ENCODE peak calls at places on chromosomes 6 and 20, in four cellular contexts. W is cardiac muscle cell, N is progenitor cell of endocrine pancreas, H is upper lobe of right lung. F is an unnamed sample.

GRCh38 chr6:164185342-164185920 is 770.9 kb downstream of the QKI start:
- DNase-seq in W (no peak), N (no peak), H (no peak), F (no peak)

GRCh38 chr20:4638826-4639225 is 82.9 kb upstream of the PRND start:
- DNase-seq in W (no peak), N (no peak), H (no peak), F (no peak)

GRCh38 chr6:28884423-28885148 is 39.2 kb downstream of the TRIM27 start:
- DNase-seq in W (no peak), N (no peak), H (no peak), F (no peak)

GRCh38 chr6:31620586-31621319 is at the start of gene PRRC2A:
- DNase-seq in W (peak), N (peak), H (peak), F (no peak)

GRCh38 chr6:10177703-10178102 is 237.2 kb downstream of the TFAP2A start:
- DNase-seq in W (no peak), N (no peak), H (no peak), F (peak)

GRCh38 chr6:148935705-148936306 is 189.0 kb downstream of the UST start:
- DNase-seq in W (peak), N (no peak), H (no peak), F (no peak)

GRCh38 chr20:61135266-61135665 is 116.8 kb upstream of the CDH4 start:
- DNase-seq in W (no peak), N (no peak), H (no peak), F (no peak)

GRCh38 chr6:12343122-12343439 is 52.9 kb downstream of the EDN1 start:
- DNase-seq in W (no peak), N (no peak), H (no peak), F (no peak)

GRCh38 chr6:26536571-26537159 is 1.5 kb upstream of the HMGN4 start:
- DNase-seq in W (peak), N (no peak), H (no peak), F (no peak)

GRCh38 chr6:136962661-136963060 is 40.6 kb downstream of the SLC35D3 start:
- DNase-seq in W (peak), N (no peak), H (no peak), F (no peak)

GRCh38 chr6:160111812-160112211 is 9.8 kb upstream of the SLC22A1 start:
- DNase-seq in W (no peak), N (no peak), H (no peak), F (no peak)

GRCh38 chr6:2237001-2237400 is 8.4 kb downstream of the GMDS start:
- DNase-seq in W (no peak), N (no peak), H (no peak), F (no peak)

GRCh38 chr6:40536442-40536841 is 50.7 kb downstream of the LRFN2 start:
- DNase-seq in W (peak), N (no peak), H (no peak), F (no peak)

GRCh38 chr6:148251286-148251685 is 91.4 kb upstream of the SASH1 start:
- DNase-seq in W (peak), N (no peak), H (no peak), F (no peak)

GRCh38 chr6:105680131-105680530 is 277.2 kb upstream of the PREP start:
- DNase-seq in W (no peak), N (no peak), H (no peak), F (no peak)

GRCh38 chr6:142693446-142693845 is 251.5 kb downstream of the HIVEP2 start:
- DNase-seq in W (no peak), N (no peak), H (no peak), F (no peak)

GRCh38 chr6:20180935-20181334 is 31.3 kb downstream of the MBOAT1 start:
- DNase-seq in W (no peak), N (no peak), H (no peak), F (no peak)

GRCh38 chr20:16556299-16556698 is 16.9 kb downstream of the KIF16B start:
- DNase-seq in W (no peak), N (no peak), H (no peak), F (no peak)

GRCh38 chr20:50509923-50510705 is at the start of gene PTPN1:
- DNase-seq in W (peak), N (peak), H (peak), F (peak)
- TF ChIP-seq CTCF in W (no peak), N (no peak), H (no peak), F (no peak)

DNA sequence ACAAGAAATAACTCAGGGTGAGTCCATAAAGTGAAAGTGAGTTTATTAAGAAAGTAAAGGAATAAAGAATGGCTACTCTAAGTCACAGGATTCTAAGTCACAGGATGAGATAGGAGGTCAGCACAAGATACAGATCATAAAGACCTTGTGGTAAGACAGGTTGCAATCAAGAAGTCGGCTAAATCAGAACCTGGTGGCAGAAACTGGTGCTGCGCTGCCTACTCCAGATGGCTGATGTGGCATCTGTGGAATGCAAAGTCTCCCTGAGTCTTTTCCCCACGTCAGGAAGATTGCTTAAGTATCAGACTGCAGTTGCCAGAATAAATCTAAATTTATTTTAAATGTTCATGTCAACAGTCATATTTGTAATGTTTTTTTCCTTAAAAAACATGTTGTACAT is 10.7 kb upstream of the KCNK15 start:
- DNase-seq in W (peak), N (no peak), H (no peak), F (no peak)
- TF ChIP-seq CTCF in W (peak), N (peak), H (no peak), F (peak)

GRCh38 chr6:16760536-16761468 is at the start of gene ATXN1:
- DNase-seq in W (peak), N (peak), H (peak), F (no peak)

GRCh38 chr6:16759181-16759645 is 2.0 kb downstream of the ATXN1 start:
- DNase-seq in W (peak), N (no peak), H (no peak), F (no peak)

GRCh38 chr6:16758163-16758975 is 2.9 kb downstream of the ATXN1 start:
- DNase-seq in W (peak), N (no peak), H (no peak), F (no peak)

GRCh38 chr6:16761469-16762264 is 407 bp upstream of the ATXN1 start:
- DNase-seq in W (peak), N (peak), H (peak), F (no peak)

GRCh38 chr6:16759646-16760535 is 1.4 kb downstream of the ATXN1 start:
- DNase-seq in W (peak), N (peak), H (peak), F (no peak)
- TF ChIP-seq CTCF in W (peak), N (peak), H (peak), F (peak)

DNA sequence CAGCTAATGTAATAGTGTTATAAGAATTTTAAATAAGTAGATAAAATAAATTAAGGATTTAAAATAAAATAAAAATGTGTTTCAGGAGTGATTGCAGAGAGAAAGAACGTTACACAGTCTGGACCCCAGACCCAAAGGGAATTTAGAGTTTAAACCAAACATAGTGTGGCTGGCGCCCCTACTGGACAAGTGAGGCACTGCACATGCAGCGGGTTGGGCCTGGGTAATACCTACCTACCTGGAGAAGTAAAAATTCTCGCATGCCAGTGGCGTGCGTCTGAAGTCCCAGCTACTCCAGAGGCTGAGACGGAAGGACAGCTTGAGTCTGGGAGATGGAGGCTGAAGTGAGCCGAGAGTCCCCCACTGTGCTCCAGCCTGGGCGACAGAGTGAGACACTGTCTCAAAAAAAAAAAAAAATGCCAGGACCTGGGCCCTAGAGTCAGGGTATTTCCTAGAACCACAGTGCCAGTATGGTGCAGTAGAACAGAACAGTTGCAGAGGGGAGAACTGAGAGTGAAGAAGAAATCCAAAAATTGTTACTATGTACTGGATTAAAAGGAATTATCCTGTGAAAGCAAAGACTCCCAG is 71.4 kb upstream of the TCF21 start:
- DNase-seq in W (no peak), N (peak), H (no peak), F (no peak)
- TF ChIP-seq CTCF in W (peak), N (peak), H (peak), F (peak)

DNA sequence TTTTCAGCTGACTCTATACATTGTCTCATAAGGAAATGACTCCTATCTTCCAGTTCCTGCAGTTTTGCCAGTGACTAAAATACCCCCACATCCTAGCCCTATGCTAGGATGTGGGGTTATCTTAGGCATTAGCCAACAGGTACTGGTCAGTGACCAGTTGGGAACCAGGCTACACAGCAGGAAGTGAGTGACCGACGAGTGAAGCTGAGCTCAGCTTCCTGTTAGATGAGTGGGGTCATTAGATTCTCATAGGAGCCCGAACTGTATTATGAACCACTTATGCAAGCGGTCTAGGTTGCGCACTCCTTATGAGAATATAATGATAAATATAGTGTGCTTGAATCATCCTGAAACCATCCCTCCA is 199.3 kb upstream of the FAM83B start:
- DNase-seq in W (no peak), N (no peak), H (no peak), F (no peak)
- TF ChIP-seq CTCF in W (no peak), N (no peak), H (no peak), F (no peak)

GRCh38 chr6:81834141-81834621 is 81.7 kb upstream of the TENT5A start:
- DNase-seq in W (no peak), N (no peak), H (no peak), F (no peak)
- TF ChIP-seq CTCF in W (no peak), N (no peak), H (no peak), F (no peak)

F was measured in epithelial cell of proximal tubule.